ENCODE peak calls at places on chromosomes 1 and 21, in seven cellular contexts. One of them, this sample, is unnamed.

GRCh38 chr1:153506831-153507413 is 28.9 kb downstream of the S100A6 start:
- DNase-seq in AG20443: peak
- DNase-seq in tibial nerve: peak
- DNase-seq in T follicular helper cell: no peak
- DNase-seq in astrocyte of the spinal cord: peak
- DNase-seq in SJSA1: peak
- DNase-seq in M059J: peak
- DNase-seq in this sample: peak

GRCh38 chr1:144101397-144102050 is 129.7 kb upstream of the FAM72C start:
- DNase-seq in tibial nerve: peak
- DNase-seq in M059J: peak
- DNase-seq in AG20443: no peak
- DNase-seq in SJSA1: peak
- DNase-seq in astrocyte of the spinal cord: no peak
- DNase-seq in T follicular helper cell: no peak
- DNase-seq in this sample: no peak

GRCh38 chr1:83508485-83509151 is 490.3 kb downstream of the TTLL7 start:
- DNase-seq in T follicular helper cell: peak
- DNase-seq in SJSA1: peak
- DNase-seq in AG20443: peak
- DNase-seq in M059J: peak
- DNase-seq in astrocyte of the spinal cord: peak
- DNase-seq in tibial nerve: peak
- DNase-seq in this sample: no peak

GRCh38 chr1:91282695-91283420 is 121.8 kb downstream of the HFM1 start:
- DNase-seq in AG20443: peak
- DNase-seq in tibial nerve: peak
- DNase-seq in SJSA1: peak
- DNase-seq in M059J: peak
- DNase-seq in astrocyte of the spinal cord: peak
- DNase-seq in T follicular helper cell: peak
- DNase-seq in this sample: peak

GRCh38 chr1:167434306-167434705 is 84.0 kb downstream of the CD247 start:
- DNase-seq in AG20443: no peak
- DNase-seq in SJSA1: no peak
- DNase-seq in tibial nerve: no peak
- DNase-seq in T follicular helper cell: no peak
- DNase-seq in astrocyte of the spinal cord: no peak
- DNase-seq in M059J: no peak
- DNase-seq in this sample: no peak

GRCh38 chr1:227886503-227886961 is 61.2 kb downstream of the WNT9A start:
- DNase-seq in SJSA1: peak
- DNase-seq in AG20443: no peak
- DNase-seq in M059J: no peak
- DNase-seq in astrocyte of the spinal cord: no peak
- DNase-seq in T follicular helper cell: no peak
- DNase-seq in tibial nerve: no peak
- DNase-seq in this sample: no peak

GRCh38 chr1:8026976-8027747 is 1.1 kb upstream of the ERRFI1 start:
- DNase-seq in M059J: peak
- DNase-seq in AG20443: no peak
- DNase-seq in T follicular helper cell: no peak
- DNase-seq in SJSA1: peak
- DNase-seq in astrocyte of the spinal cord: peak
- DNase-seq in tibial nerve: no peak
- DNase-seq in this sample: no peak

GRCh38 chr1:159752135-159752580 is 28.6 kb upstream of the DUSP23 start:
- DNase-seq in astrocyte of the spinal cord: peak
- DNase-seq in tibial nerve: peak
- DNase-seq in M059J: peak
- DNase-seq in AG20443: peak
- DNase-seq in SJSA1: no peak
- DNase-seq in T follicular helper cell: no peak
- DNase-seq in this sample: no peak

GRCh38 chr1:202113690-202114300 is 8.9 kb upstream of the GPR37L1 start:
- DNase-seq in M059J: no peak
- DNase-seq in AG20443: no peak
- DNase-seq in tibial nerve: no peak
- DNase-seq in astrocyte of the spinal cord: no peak
- DNase-seq in T follicular helper cell: no peak
- DNase-seq in SJSA1: no peak
- DNase-seq in this sample: no peak

GRCh38 chr1:77016371-77016770 is 149.1 kb downstream of the ST6GALNAC5 start:
- DNase-seq in SJSA1: no peak
- DNase-seq in T follicular helper cell: no peak
- DNase-seq in astrocyte of the spinal cord: no peak
- DNase-seq in AG20443: no peak
- DNase-seq in M059J: no peak
- DNase-seq in tibial nerve: no peak
- DNase-seq in this sample: no peak

GRCh38 chr1:94608852-94609570 is 67.5 kb upstream of the F3 start:
- DNase-seq in SJSA1: peak
- DNase-seq in M059J: peak
- DNase-seq in astrocyte of the spinal cord: no peak
- DNase-seq in T follicular helper cell: no peak
- DNase-seq in tibial nerve: no peak
- DNase-seq in AG20443: no peak
- DNase-seq in this sample: no peak

GRCh38 chr1:238672262-238672661 is 714.1 kb upstream of the CHRM3 start:
- DNase-seq in tibial nerve: no peak
- DNase-seq in M059J: peak
- DNase-seq in SJSA1: no peak
- DNase-seq in T follicular helper cell: no peak
- DNase-seq in astrocyte of the spinal cord: no peak
- DNase-seq in AG20443: no peak
- DNase-seq in this sample: no peak

GRCh38 chr21:36425286-36425685 is 40.1 kb downstream of the CHAF1B start:
- DNase-seq in tibial nerve: no peak
- DNase-seq in SJSA1: no peak
- DNase-seq in AG20443: no peak
- DNase-seq in T follicular helper cell: no peak
- DNase-seq in astrocyte of the spinal cord: peak
- DNase-seq in M059J: no peak
- DNase-seq in this sample: no peak

GRCh38 chr1:24707659-24708058 is 37.6 kb upstream of the CLIC4 start:
- DNase-seq in tibial nerve: no peak
- DNase-seq in T follicular helper cell: no peak
- DNase-seq in M059J: peak
- DNase-seq in SJSA1: peak
- DNase-seq in AG20443: no peak
- DNase-seq in astrocyte of the spinal cord: no peak
- DNase-seq in this sample: no peak

GRCh38 chr1:177082855-177083741 is 81.4 kb downstream of the ASTN1 start:
- DNase-seq in M059J: peak
- DNase-seq in astrocyte of the spinal cord: peak
- DNase-seq in SJSA1: no peak
- DNase-seq in AG20443: peak
- DNase-seq in tibial nerve: peak
- DNase-seq in T follicular helper cell: no peak
- DNase-seq in this sample: no peak

GRCh38 chr1:50710099-50710498 is 250.0 kb downstream of the FAF1 start:
- DNase-seq in T follicular helper cell: no peak
- DNase-seq in SJSA1: no peak
- DNase-seq in M059J: no peak
- DNase-seq in AG20443: no peak
- DNase-seq in astrocyte of the spinal cord: no peak
- DNase-seq in tibial nerve: no peak
- DNase-seq in this sample: no peak

GRCh38 chr1:200207711-200208126 is 180.2 kb downstream of the NR5A2 start:
- DNase-seq in tibial nerve: no peak
- DNase-seq in SJSA1: no peak
- DNase-seq in T follicular helper cell: no peak
- DNase-seq in AG20443: no peak
- DNase-seq in M059J: peak
- DNase-seq in astrocyte of the spinal cord: peak
- DNase-seq in this sample: no peak

GRCh38 chr1:92876351-92876750 is 44.5 kb downstream of the RPL5 start:
- DNase-seq in SJSA1: no peak
- DNase-seq in astrocyte of the spinal cord: no peak
- DNase-seq in tibial nerve: no peak
- DNase-seq in T follicular helper cell: no peak
- DNase-seq in AG20443: no peak
- DNase-seq in M059J: no peak
- DNase-seq in this sample: no peak

GRCh38 chr1:154705544-154705943 is 97.6 kb upstream of the ADAR start:
- DNase-seq in SJSA1: no peak
- DNase-seq in AG20443: no peak
- DNase-seq in tibial nerve: no peak
- DNase-seq in T follicular helper cell: no peak
- DNase-seq in M059J: no peak
- DNase-seq in astrocyte of the spinal cord: no peak
- DNase-seq in this sample: no peak

GRCh38 chr21:33155005-33155404 is 74.7 kb upstream of the IFNAR2 start:
- DNase-seq in SJSA1: no peak
- DNase-seq in tibial nerve: no peak
- DNase-seq in T follicular helper cell: no peak
- DNase-seq in AG20443: no peak
- DNase-seq in M059J: no peak
- DNase-seq in astrocyte of the spinal cord: no peak
- DNase-seq in this sample: no peak

GRCh38 chr1:22190251-22190650 is 47.4 kb upstream of the WNT4 start:
- DNase-seq in T follicular helper cell: no peak
- DNase-seq in M059J: no peak
- DNase-seq in tibial nerve: no peak
- DNase-seq in SJSA1: no peak
- DNase-seq in astrocyte of the spinal cord: no peak
- DNase-seq in AG20443: no peak
- DNase-seq in this sample: no peak

GRCh38 chr1:61083799-61084385 is 1.5 kb downstream of the NFIA start:
- DNase-seq in T follicular helper cell: no peak
- DNase-seq in SJSA1: no peak
- DNase-seq in tibial nerve: no peak
- DNase-seq in astrocyte of the spinal cord: peak
- DNase-seq in M059J: no peak
- DNase-seq in AG20443: no peak
- DNase-seq in this sample: no peak

GRCh38 chr1:31736675-31737074 is 27.5 kb downstream of the ADGRB2 start:
- DNase-seq in SJSA1: no peak
- DNase-seq in tibial nerve: no peak
- DNase-seq in AG20443: no peak
- DNase-seq in astrocyte of the spinal cord: no peak
- DNase-seq in M059J: no peak
- DNase-seq in T follicular helper cell: no peak
- DNase-seq in this sample: no peak

GRCh38 chr1:211732276-211732571 is 56.8 kb upstream of the NEK2 start:
- DNase-seq in T follicular helper cell: no peak
- DNase-seq in M059J: no peak
- DNase-seq in SJSA1: no peak
- DNase-seq in AG20443: no peak
- DNase-seq in tibial nerve: no peak
- DNase-seq in astrocyte of the spinal cord: no peak
- DNase-seq in this sample: no peak

GRCh38 chr1:59364012-59364411 is 67.1 kb downstream of the FGGY start:
- DNase-seq in tibial nerve: no peak
- DNase-seq in M059J: no peak
- DNase-seq in astrocyte of the spinal cord: no peak
- DNase-seq in T follicular helper cell: no peak
- DNase-seq in SJSA1: no peak
- DNase-seq in AG20443: no peak
- DNase-seq in this sample: no peak

GRCh38 chr1:198876371-198876871 is 237.6 kb downstream of the PTPRC start:
- DNase-seq in astrocyte of the spinal cord: peak
- DNase-seq in AG20443: no peak
- DNase-seq in M059J: peak
- DNase-seq in SJSA1: no peak
- DNase-seq in T follicular helper cell: no peak
- DNase-seq in tibial nerve: no peak
- DNase-seq in this sample: no peak

GRCh38 chr1:17741052-17741451 is 14.1 kb upstream of the ACTL8 start:
- DNase-seq in M059J: no peak
- DNase-seq in tibial nerve: no peak
- DNase-seq in AG20443: no peak
- DNase-seq in SJSA1: no peak
- DNase-seq in astrocyte of the spinal cord: no peak
- DNase-seq in T follicular helper cell: no peak
- DNase-seq in this sample: no peak

GRCh38 chr1:184387871-184388670 is 1.2 kb downstream of the C1orf21 start:
- DNase-seq in M059J: peak
- DNase-seq in SJSA1: peak
- DNase-seq in astrocyte of the spinal cord: peak
- DNase-seq in tibial nerve: peak
- DNase-seq in AG20443: peak
- DNase-seq in T follicular helper cell: no peak
- DNase-seq in this sample: peak

GRCh38 chr21:37380349-37381323 is 14.1 kb downstream of the DYRK1A start:
- DNase-seq in astrocyte of the spinal cord: no peak
- DNase-seq in M059J: peak
- DNase-seq in tibial nerve: no peak
- DNase-seq in SJSA1: no peak
- DNase-seq in AG20443: no peak
- DNase-seq in T follicular helper cell: no peak
- DNase-seq in this sample: no peak

GRCh38 chr1:195608883-195609282 is 999.4 kb downstream of the KCNT2 start:
- DNase-seq in astrocyte of the spinal cord: no peak
- DNase-seq in M059J: no peak
- DNase-seq in AG20443: no peak
- DNase-seq in SJSA1: no peak
- DNase-seq in tibial nerve: no peak
- DNase-seq in T follicular helper cell: no peak
- DNase-seq in this sample: no peak

GRCh38 chr1:2228684-2229031 is 539 bp downstream of the SKI start:
- DNase-seq in T follicular helper cell: peak
- DNase-seq in astrocyte of the spinal cord: no peak
- DNase-seq in tibial nerve: no peak
- DNase-seq in SJSA1: no peak
- DNase-seq in AG20443: no peak
- DNase-seq in M059J: no peak
- DNase-seq in this sample: no peak

GRCh38 chr1:47547753-47548152 is 109.9 kb downstream of the FOXD2 start:
- DNase-seq in tibial nerve: no peak
- DNase-seq in astrocyte of the spinal cord: no peak
- DNase-seq in T follicular helper cell: no peak
- DNase-seq in SJSA1: no peak
- DNase-seq in M059J: peak
- DNase-seq in AG20443: no peak
- DNase-seq in this sample: no peak

GRCh38 chr1:220425852-220426251 is 102.1 kb upstream of the MARK1 start:
- DNase-seq in astrocyte of the spinal cord: no peak
- DNase-seq in tibial nerve: no peak
- DNase-seq in T follicular helper cell: no peak
- DNase-seq in M059J: no peak
- DNase-seq in AG20443: no peak
- DNase-seq in SJSA1: no peak
- DNase-seq in this sample: no peak

GRCh38 chr1:179875606-179876288 is 1.9 kb downstream of the TOR1AIP2 start:
- DNase-seq in tibial nerve: no peak
- DNase-seq in M059J: no peak
- DNase-seq in astrocyte of the spinal cord: no peak
- DNase-seq in T follicular helper cell: no peak
- DNase-seq in AG20443: no peak
- DNase-seq in SJSA1: no peak
- DNase-seq in this sample: no peak

GRCh38 chr1:3551290-3551678 is 60.0 kb downstream of the MEGF6 start:
- DNase-seq in tibial nerve: no peak
- DNase-seq in astrocyte of the spinal cord: no peak
- DNase-seq in AG20443: no peak
- DNase-seq in T follicular helper cell: no peak
- DNase-seq in M059J: no peak
- DNase-seq in SJSA1: no peak
- DNase-seq in this sample: no peak

GRCh38 chr1:70195342-70195741 is 10.0 kb downstream of the LRRC40 start:
- DNase-seq in SJSA1: no peak
- DNase-seq in T follicular helper cell: no peak
- DNase-seq in M059J: no peak
- DNase-seq in AG20443: no peak
- DNase-seq in tibial nerve: no peak
- DNase-seq in astrocyte of the spinal cord: no peak
- DNase-seq in this sample: no peak

GRCh38 chr1:27099154-27099903 is 55.6 kb downstream of the SLC9A1 start:
- DNase-seq in M059J: peak
- DNase-seq in T follicular helper cell: no peak
- DNase-seq in tibial nerve: peak
- DNase-seq in AG20443: peak
- DNase-seq in SJSA1: peak
- DNase-seq in astrocyte of the spinal cord: peak
- DNase-seq in this sample: peak